ENCODE peak calls at places on chromosome X, in four cellular contexts. X, O, J and N are unnamed samples.

GRCh38 chrX:13220916-13221315 is 98.9 kb downstream of the ATXN3L start:
- DNase-seq in X (no peak), O (no peak), J (no peak), N (no peak)

GRCh38 chrX:115713465-115713864 is 152.5 kb downstream of the PLS3 start:
- DNase-seq in O (no peak), J (no peak), X (no peak), N (no peak)

GRCh38 chrX:44400588-44400987 is 57.1 kb upstream of the EFHC2 start:
- DNase-seq in O (no peak), J (no peak), X (no peak), N (no peak)

GRCh38 chrX:63434665-63435064 is 83.5 kb upstream of the SPIN4 start:
- DNase-seq in X (peak; percentile 55), O (peak; percentile 78), J (no peak), N (no peak)

GRCh38 chrX:71181910-71182799 is 37.5 kb downstream of the NLGN3 start:
- DNase-seq in J (peak; percentile 93), O (peak; percentile 90), X (peak; percentile 70), N (peak; percentile 90)

GRCh38 chrX:29478336-29479069 is 736.9 kb upstream of the MAGEB2 start:
- DNase-seq in X (no peak), O (peak; percentile 26), J (no peak), N (peak; percentile 8)

GRCh38 chrX:132375941-132376340 is 112.9 kb downstream of the MBNL3 start:
- DNase-seq in O (no peak), X (no peak), J (no peak), N (peak; percentile 4)

GRCh38 chrX:30800901-30801300 is 88.2 kb downstream of the TAB3 start:
- DNase-seq in X (no peak), J (no peak), O (no peak), N (no peak)

GRCh38 chrX:17544831-17545230 is 169.8 kb downstream of the NHS start:
- DNase-seq in J (no peak), O (no peak), X (no peak), N (no peak)

GRCh38 chrX:10800776-10801175 is 180.4 kb upstream of the MID1 start:
- DNase-seq in O (no peak), X (no peak), J (no peak), N (no peak)

GRCh38 chrX:65522739-65523372 is 11.7 kb downstream of the LAS1L start:
- DNase-seq in X (no peak), O (no peak), J (no peak), N (no peak)

GRCh38 chrX:40878821-40879571 is 143.7 kb upstream of the MED14 start:
- DNase-seq in X (no peak), J (no peak), O (no peak), N (no peak)

GRCh38 chrX:12480956-12481355 is 310.3 kb upstream of the PRPS2 start:
- DNase-seq in J (no peak), O (no peak), X (no peak), N (no peak)

GRCh38 chrX:153600032-153600373 is 1.1 kb upstream of the CCNQ start:
- DNase-seq in O (no peak), J (no peak), X (no peak), N (peak; percentile 26)

GRCh38 chrX:39855748-39856129 is 242.0 kb downstream of the BCOR start:
- DNase-seq in J (no peak), X (no peak), O (no peak), N (peak; percentile 60)
- H3K4me1 ChIP-seq in J (no peaks in the 10 kb centered on the region), X (no peaks in the 10 kb centered on the region), O (no peaks in the 10 kb centered on the region), N (peaks cover 51% of the 10 kb centered on the region)

GRCh38 chrX:136768469-136769084 is 12.2 kb downstream of the ARHGEF6 start:
- DNase-seq in J (no peak), X (no peak), O (no peak), N (peak; percentile 46)
- H3K4me3 ChIP-seq in J (no peak overlapping the region), X (no peak overlapping the region), O (no peak overlapping the region), N (peak overlapping the region; percentile 71)

DNA sequence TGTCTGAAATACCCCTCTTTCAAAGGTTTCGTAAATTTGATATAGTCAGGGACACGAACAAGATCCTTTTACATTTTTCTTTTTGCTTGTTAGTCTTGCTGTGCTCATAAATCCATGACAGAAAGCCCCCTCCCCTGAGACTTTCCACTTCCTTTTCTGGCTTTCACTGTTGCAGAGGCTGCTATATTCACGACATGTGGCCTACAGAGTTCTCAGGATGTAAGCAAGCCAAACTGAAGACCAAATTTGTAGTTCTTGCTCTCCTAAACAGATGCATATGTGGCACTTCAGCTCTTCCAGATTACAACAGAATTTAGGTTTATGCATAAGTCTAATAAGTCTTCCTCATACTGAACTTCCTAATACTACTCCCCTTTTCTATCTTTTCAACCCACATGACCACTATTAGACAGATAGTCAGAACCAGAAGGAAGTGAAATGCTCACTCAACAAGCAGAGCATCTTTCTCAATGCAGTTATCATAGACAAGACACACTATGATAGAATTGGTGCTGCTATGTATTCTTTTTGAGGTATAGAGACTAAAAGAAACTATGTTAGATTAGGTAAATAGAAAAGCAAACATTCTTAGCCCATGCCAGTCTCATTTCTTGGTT is 15.0 kb downstream of the BTK start:
- DNase-seq in X (no peak), O (no peak), J (no peak), N (peak; percentile 79)
- H3K4me1 ChIP-seq in X (no peaks in the 10 kb centered on the region), O (no peaks in the 10 kb centered on the region), J (no peaks in the 10 kb centered on the region), N (peaks cover 69% of the 10 kb centered on the region)

DNA sequence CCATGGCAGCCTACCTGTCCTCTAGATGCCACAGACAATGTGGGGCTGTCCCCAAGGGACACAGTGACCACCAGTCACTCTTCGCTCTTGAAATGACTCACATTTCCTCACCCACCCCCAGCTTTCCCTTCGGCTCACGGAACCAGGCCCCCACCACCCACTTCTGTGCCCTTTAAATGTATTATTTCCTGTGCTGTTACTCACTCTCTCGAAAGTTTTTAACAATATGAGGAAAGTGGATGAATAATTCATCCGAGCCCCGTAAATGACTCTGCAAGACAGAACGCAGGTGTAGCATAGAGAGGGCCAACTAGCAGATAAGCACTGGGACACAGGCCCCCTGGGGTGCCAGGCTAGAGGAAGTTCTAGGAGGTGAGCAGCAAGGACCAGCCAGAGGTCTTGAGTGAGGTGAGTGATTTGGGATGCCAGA is 179.5 kb upstream of the TBL1X start:
- DNase-seq in X (no peak), J (no peak), O (no peak), N (no peak)
- H3K4me3 ChIP-seq in X (no peak overlapping the region), J (no peak overlapping the region), O (no peak overlapping the region), N (no peak overlapping the region)

GRCh38 chrX:129760155-129760554 is 19.6 kb upstream of the SASH3 start:
- DNase-seq in X (no peak), O (no peak), J (no peak), N (no peak)
- H3K4me1 ChIP-seq in X (no peaks in the 10 kb centered on the region), O (no peaks in the 10 kb centered on the region), J (no peaks in the 10 kb centered on the region), N (peaks cover 66% of the 10 kb centered on the region)